ENCODE peak calls at places on chromosomes 16 and 17, in nine cellular contexts. U, I, G, B, X, W, Z, O and Q are unnamed samples.

GRCh38 chr17:77420804-77421634 is 280.2 kb downstream of the SEC14L1 start:
- DNase-seq in U (no peak), I (peak; percentile 84), G (no peak), B (no peak), X (no peak), W (no peak), Z (peak; percentile 88), O (peak; percentile 70), Q (no peak)

GRCh38 chr16:67544329-67544841 is 15.8 kb downstream of the RIPOR1 start:
- DNase-seq in U (no peak), I (no peak), G (peak; percentile 53), B (no peak), X (no peak), W (no peak), Z (no peak), O (no peak), Q (no peak)

GRCh38 chr16:89923640-89924297 is 627 bp downstream of the TUBB3 start:
- DNase-seq in U (no peak), I (no peak), G (no peak), B (no peak), X (no peak), W (no peak), Z (no peak), O (no peak), Q (no peak)

GRCh38 chr17:40329981-40330794 is 21.2 kb downstream of the RARA start:
- DNase-seq in U (no peak), I (no peak), G (peak; percentile 84), B (no peak), X (peak; percentile 89), W (no peak), Z (no peak), O (no peak), Q (no peak)

GRCh38 chr16:74477226-74477625 is 55.9 kb upstream of the CLEC18B start:
- DNase-seq in U (no peak), I (no peak), G (no peak), B (no peak), X (no peak), W (no peak), Z (no peak), O (peak; percentile 25), Q (no peak)

GRCh38 chr17:1182831-1183578 is 3.2 kb upstream of the ABR start:
- DNase-seq in U (no peak), I (no peak), G (no peak), B (no peak), X (no peak), W (no peak), Z (no peak), O (no peak), Q (no peak)

GRCh38 chr17:44719444-44719843 is 11.0 kb downstream of the DBF4B start:
- DNase-seq in U (no peak), I (no peak), G (no peak), B (no peak), X (no peak), W (no peak), Z (no peak), O (no peak), Q (no peak)

GRCh38 chr17:41682611-41683010 is 6.1 kb upstream of the EIF1 start:
- DNase-seq in U (no peak), I (no peak), G (peak; percentile 14), B (no peak), X (no peak), W (no peak), Z (no peak), O (no peak), Q (no peak)

GRCh38 chr16:51057969-51058337 is 93.1 kb downstream of the SALL1 start:
- DNase-seq in U (no peak), I (no peak), G (no peak), B (no peak), X (no peak), W (no peak), Z (no peak), O (no peak), Q (no peak)

GRCh38 chr17:68296217-68297140 is 5.2 kb downstream of the ARSG start:
- DNase-seq in U (no peak), I (no peak), G (peak; percentile 73), B (no peak), X (peak; percentile 30), W (no peak), Z (no peak), O (no peak), Q (no peak)

GRCh38 chr17:44007346-44008204 is 3.2 kb downstream of the NAGS start:
- DNase-seq in U (no peak), I (no peak), G (peak; percentile 60), B (no peak), X (no peak), W (no peak), Z (no peak), O (no peak), Q (no peak)

GRCh38 chr17:340074-340473 is 12.5 kb downstream of the RPH3AL start:
- DNase-seq in U (no peak), I (no peak), G (peak; percentile 49), B (no peak), X (peak; percentile 52), W (no peak), Z (no peak), O (no peak), Q (no peak)

GRCh38 chr17:74750327-74751069 is 2.1 kb downstream of the NHERF1 start:
- DNase-seq in U (no peak), I (no peak), G (peak; percentile 53), B (no peak), X (peak; percentile 97), W (no peak), Z (no peak), O (no peak), Q (no peak)

GRCh38 chr16:52563767-52564611 is 17.0 kb upstream of the TOX3 start:
- DNase-seq in U (no peak), I (no peak), G (no peak), B (no peak), X (no peak), W (no peak), Z (no peak), O (no peak), Q (no peak)

GRCh38 chr17:34377078-34377823 is 14.2 kb upstream of the CCL1 start:
- DNase-seq in U (no peak), I (no peak), G (no peak), B (no peak), X (no peak), W (no peak), Z (no peak), O (no peak), Q (no peak)

GRCh38 chr17:34379876-34380275 is 16.8 kb upstream of the CCL1 start:
- DNase-seq in U (no peak), I (peak; percentile 38), G (no peak), B (no peak), X (no peak), W (no peak), Z (no peak), O (no peak), Q (no peak)

GRCh38 chr17:34382586-34383224 is 19.7 kb upstream of the CCL1 start:
- DNase-seq in U (no peak), I (peak; percentile 42), G (no peak), B (no peak), X (no peak), W (no peak), Z (no peak), O (no peak), Q (no peak)

GRCh38 chr17:34375598-34375997 is 12.6 kb upstream of the CCL1 start:
- DNase-seq in U (no peak), I (no peak), G (no peak), B (no peak), X (no peak), W (no peak), Z (no peak), O (no peak), Q (no peak)

DNA sequence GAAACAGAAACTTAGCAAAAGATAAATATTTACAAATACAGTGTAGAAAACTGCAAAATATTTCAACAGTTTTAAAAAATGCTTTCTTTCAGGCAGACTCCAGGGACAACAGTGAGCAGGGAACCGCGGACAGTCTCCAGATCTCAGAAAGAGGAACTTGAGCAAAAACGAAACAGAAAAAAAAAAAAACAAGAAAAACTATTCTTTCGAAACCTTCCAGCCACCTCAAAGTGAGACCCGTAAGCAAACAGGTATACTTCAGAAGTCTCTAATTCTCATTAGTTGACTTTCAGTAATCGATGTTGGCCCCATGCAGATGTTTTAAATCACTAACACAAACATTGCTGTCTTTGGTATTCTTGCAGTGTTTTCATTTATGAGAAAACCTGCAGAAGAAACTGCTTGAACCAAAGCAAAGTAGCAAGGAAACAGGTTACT is 15.7 kb upstream of the CCL1 start:
- DNase-seq in U (no peak), I (peak; percentile 23), G (no peak), B (peak; percentile 75), X (no peak), W (no peak), Z (peak; percentile 2), O (no peak), Q (no peak)
- TF ChIP-seq CTCF in U (no peak), I (no peak), G (no peak), B (peak; percentile 36), X (no peak), W (no peak), Z (no peak), O (no peak), Q (no peak)

GRCh38 chr16:3029499-3030127 is 5.8 kb downstream of the THOC6 start:
- DNase-seq in U (no peak), I (peak; percentile 31), G (no peak), B (no peak), X (peak; percentile 24), W (no peak), Z (no peak), O (no peak), Q (no peak)
- TF ChIP-seq CTCF in U (no peak), I (no peak), G (no peak), B (no peak), X (no peak), W (no peak), Z (no peak), O (no peak), Q (no peak)

GRCh38 chr17:64148699-64149098 is 18.8 kb upstream of the ERN1 start:
- DNase-seq in U (no peak), I (no peak), G (peak; percentile 85), B (no peak), X (peak; percentile 58), W (no peak), Z (no peak), O (peak; percentile 44), Q (no peak)
- TF ChIP-seq CTCF in U (no peak), I (no peak), G (peak; percentile 34), B (no peak), X (peak; percentile 26), W (no peak), Z (no peak), O (no peak), Q (no peak)

DNA sequence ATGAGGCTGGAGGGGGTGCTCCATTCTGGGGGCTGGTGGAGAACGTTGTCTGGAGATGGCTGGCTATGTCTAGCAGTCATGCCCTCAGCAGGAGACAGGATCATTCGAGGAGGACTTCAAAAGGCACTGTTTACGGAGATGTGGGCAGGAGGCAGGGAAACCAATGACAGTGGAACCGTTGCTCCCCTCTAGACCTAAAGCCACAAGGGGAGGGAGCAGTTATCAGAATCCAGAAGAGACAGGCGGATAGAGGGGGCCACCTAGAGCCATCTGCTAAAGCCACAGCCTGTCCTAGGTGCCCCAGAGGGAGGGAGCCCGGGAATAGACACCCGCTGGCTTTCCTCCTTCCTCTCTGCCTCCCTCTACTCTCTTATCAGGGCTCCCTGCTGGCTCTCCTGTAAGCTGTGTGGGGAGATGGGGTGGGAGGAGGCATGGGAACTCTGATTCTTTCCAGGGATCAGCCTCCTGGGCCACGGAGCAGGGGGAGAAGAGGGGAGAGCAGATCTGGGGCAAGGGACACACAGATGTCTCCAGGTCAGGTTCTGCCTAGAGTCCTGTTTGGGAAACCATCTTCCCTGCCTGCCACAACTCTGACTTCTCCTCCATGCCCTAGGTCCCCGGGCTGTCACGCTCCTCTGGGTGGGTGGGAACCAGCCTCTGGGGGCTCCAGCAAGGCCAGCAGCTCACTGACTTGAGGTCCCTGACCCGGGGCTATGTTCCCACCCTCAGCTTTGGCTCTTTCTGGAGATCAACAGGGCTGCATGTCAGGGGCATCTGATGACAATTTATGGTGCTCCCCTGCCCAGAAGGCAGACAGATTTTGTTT is 42.3 kb downstream of the IRX3 start:
- DNase-seq in U (peak; percentile 60), I (no peak), G (no peak), B (no peak), X (no peak), W (no peak), Z (no peak), O (no peak), Q (no peak)
- TF ChIP-seq CTCF in U (no peak), I (no peak), G (no peak), B (no peak), X (no peak), W (no peak), Z (no peak), O (no peak), Q (no peak)